ENCODE peak calls at places on chromosomes 3 and 15, in nine cellular contexts. One of them, this sample, is unnamed.

GRCh38 chr3:196288141-196288460 is 575 bp upstream of the PCYT1A start:
- DNase-seq in HFF-Myc: no peak
- DNase-seq in psoas muscle: no peak
- DNase-seq in fibroblast of villous mesenchyme: peak
- DNase-seq in AG10803: peak
- DNase-seq in mucosa of descending colon: no peak
- DNase-seq in GM23338: no peak
- DNase-seq in IMR-90: peak
- DNase-seq in heart right ventricle: no peak
- DNase-seq in this sample: no peak

GRCh38 chr3:156674911-156675743 is 737 bp downstream of the TIPARP start:
- DNase-seq in heart right ventricle: peak
- DNase-seq in fibroblast of villous mesenchyme: peak
- DNase-seq in AG10803: no peak
- DNase-seq in GM23338: peak
- DNase-seq in IMR-90: peak
- DNase-seq in mucosa of descending colon: peak
- DNase-seq in HFF-Myc: no peak
- DNase-seq in psoas muscle: peak
- DNase-seq in this sample: peak

GRCh38 chr3:64111872-64112271 is 88.6 kb upstream of the PSMD6 start:
- DNase-seq in fibroblast of villous mesenchyme: no peak
- DNase-seq in psoas muscle: no peak
- DNase-seq in GM23338: peak
- DNase-seq in heart right ventricle: no peak
- DNase-seq in HFF-Myc: no peak
- DNase-seq in AG10803: no peak
- DNase-seq in IMR-90: no peak
- DNase-seq in mucosa of descending colon: no peak
- DNase-seq in this sample: no peak

GRCh38 chr3:145639207-145639606 is 521.8 kb downstream of the PLOD2 start:
- DNase-seq in fibroblast of villous mesenchyme: no peak
- DNase-seq in mucosa of descending colon: no peak
- DNase-seq in psoas muscle: no peak
- DNase-seq in GM23338: no peak
- DNase-seq in IMR-90: no peak
- DNase-seq in heart right ventricle: no peak
- DNase-seq in HFF-Myc: no peak
- DNase-seq in AG10803: no peak
- DNase-seq in this sample: no peak

GRCh38 chr15:31300981-31301686 is 25.5 kb upstream of the KLF13 start:
- DNase-seq in HFF-Myc: no peak
- DNase-seq in psoas muscle: peak
- DNase-seq in fibroblast of villous mesenchyme: no peak
- DNase-seq in heart right ventricle: no peak
- DNase-seq in AG10803: no peak
- DNase-seq in IMR-90: no peak
- DNase-seq in GM23338: no peak
- DNase-seq in mucosa of descending colon: no peak
- DNase-seq in this sample: no peak

GRCh38 chr3:110623571-110623970 is 448.0 kb upstream of the NECTIN3 start:
- DNase-seq in HFF-Myc: no peak
- DNase-seq in psoas muscle: no peak
- DNase-seq in IMR-90: no peak
- DNase-seq in fibroblast of villous mesenchyme: no peak
- DNase-seq in AG10803: no peak
- DNase-seq in mucosa of descending colon: no peak
- DNase-seq in GM23338: no peak
- DNase-seq in heart right ventricle: no peak
- DNase-seq in this sample: peak

GRCh38 chr3:98551754-98552153 is 20.0 kb downstream of the GPR15 start:
- DNase-seq in HFF-Myc: no peak
- DNase-seq in psoas muscle: no peak
- DNase-seq in heart right ventricle: no peak
- DNase-seq in fibroblast of villous mesenchyme: no peak
- DNase-seq in AG10803: no peak
- DNase-seq in GM23338: no peak
- DNase-seq in IMR-90: no peak
- DNase-seq in mucosa of descending colon: no peak
- DNase-seq in this sample: no peak

GRCh38 chr3:156580986-156581385 is 26.1 kb upstream of the SSR3 start:
- DNase-seq in HFF-Myc: no peak
- DNase-seq in mucosa of descending colon: no peak
- DNase-seq in IMR-90: no peak
- DNase-seq in AG10803: no peak
- DNase-seq in fibroblast of villous mesenchyme: no peak
- DNase-seq in heart right ventricle: no peak
- DNase-seq in GM23338: no peak
- DNase-seq in psoas muscle: no peak
- DNase-seq in this sample: no peak

GRCh38 chr3:42535981-42536784 is 33.7 kb downstream of the VIPR1 start:
- DNase-seq in GM23338: peak
- DNase-seq in fibroblast of villous mesenchyme: no peak
- DNase-seq in mucosa of descending colon: no peak
- DNase-seq in heart right ventricle: no peak
- DNase-seq in AG10803: no peak
- DNase-seq in psoas muscle: no peak
- DNase-seq in IMR-90: no peak
- DNase-seq in HFF-Myc: no peak
- DNase-seq in this sample: peak

GRCh38 chr15:57367556-57367955 is 8.7 kb upstream of the CGNL1 start:
- DNase-seq in psoas muscle: no peak
- DNase-seq in AG10803: no peak
- DNase-seq in heart right ventricle: no peak
- DNase-seq in fibroblast of villous mesenchyme: no peak
- DNase-seq in GM23338: no peak
- DNase-seq in mucosa of descending colon: no peak
- DNase-seq in IMR-90: no peak
- DNase-seq in HFF-Myc: no peak
- DNase-seq in this sample: no peak

GRCh38 chr3:184545769-184546168 is 15.8 kb upstream of the EPHB3 start:
- DNase-seq in GM23338: no peak
- DNase-seq in psoas muscle: no peak
- DNase-seq in mucosa of descending colon: no peak
- DNase-seq in AG10803: no peak
- DNase-seq in IMR-90: no peak
- DNase-seq in fibroblast of villous mesenchyme: no peak
- DNase-seq in heart right ventricle: no peak
- DNase-seq in HFF-Myc: no peak
- DNase-seq in this sample: no peak

GRCh38 chr3:13019243-13019701 is 54.0 kb downstream of the IQSEC1 start:
- DNase-seq in HFF-Myc: peak
- DNase-seq in heart right ventricle: peak
- DNase-seq in IMR-90: peak
- DNase-seq in AG10803: peak
- DNase-seq in fibroblast of villous mesenchyme: peak
- DNase-seq in psoas muscle: peak
- DNase-seq in GM23338: peak
- DNase-seq in mucosa of descending colon: no peak
- DNase-seq in this sample: peak

GRCh38 chr15:51318382-51319150 is 19.8 kb downstream of the CYP19A1 start:
- DNase-seq in fibroblast of villous mesenchyme: peak
- DNase-seq in heart right ventricle: no peak
- DNase-seq in psoas muscle: no peak
- DNase-seq in HFF-Myc: no peak
- DNase-seq in GM23338: no peak
- DNase-seq in mucosa of descending colon: no peak
- DNase-seq in AG10803: peak
- DNase-seq in IMR-90: no peak
- DNase-seq in this sample: peak

GRCh38 chr3:31462050-31462569 is 70.6 kb upstream of the STT3B start:
- DNase-seq in mucosa of descending colon: no peak
- DNase-seq in psoas muscle: no peak
- DNase-seq in heart right ventricle: no peak
- DNase-seq in IMR-90: no peak
- DNase-seq in fibroblast of villous mesenchyme: no peak
- DNase-seq in GM23338: peak
- DNase-seq in HFF-Myc: no peak
- DNase-seq in AG10803: no peak
- DNase-seq in this sample: peak

GRCh38 chr3:183802989-183803388 is 22.4 kb downstream of the MAP6D1 start:
- DNase-seq in mucosa of descending colon: no peak
- DNase-seq in HFF-Myc: no peak
- DNase-seq in IMR-90: no peak
- DNase-seq in heart right ventricle: no peak
- DNase-seq in fibroblast of villous mesenchyme: no peak
- DNase-seq in GM23338: no peak
- DNase-seq in psoas muscle: no peak
- DNase-seq in AG10803: no peak
- DNase-seq in this sample: no peak

GRCh38 chr3:61561374-61562041 is at the start of gene PTPRG:
- DNase-seq in GM23338: peak
- DNase-seq in IMR-90: peak
- DNase-seq in HFF-Myc: peak
- DNase-seq in mucosa of descending colon: peak
- DNase-seq in AG10803: peak
- DNase-seq in psoas muscle: peak
- DNase-seq in fibroblast of villous mesenchyme: peak
- DNase-seq in heart right ventricle: peak
- DNase-seq in this sample: peak

GRCh38 chr15:77504310-77504709 is 83.6 kb downstream of the HMG20A start:
- DNase-seq in HFF-Myc: no peak
- DNase-seq in GM23338: no peak
- DNase-seq in IMR-90: no peak
- DNase-seq in AG10803: no peak
- DNase-seq in fibroblast of villous mesenchyme: no peak
- DNase-seq in heart right ventricle: no peak
- DNase-seq in mucosa of descending colon: peak
- DNase-seq in psoas muscle: peak
- DNase-seq in this sample: no peak

GRCh38 chr15:89018235-89018634 is 70.0 kb upstream of the ABHD2 start:
- DNase-seq in psoas muscle: peak
- DNase-seq in GM23338: no peak
- DNase-seq in fibroblast of villous mesenchyme: no peak
- DNase-seq in mucosa of descending colon: no peak
- DNase-seq in IMR-90: no peak
- DNase-seq in HFF-Myc: no peak
- DNase-seq in heart right ventricle: peak
- DNase-seq in AG10803: peak
- DNase-seq in this sample: peak
- H3K4me3 ChIP-seq in psoas muscle: peak
- H3K4me3 ChIP-seq in GM23338: peak
- H3K4me3 ChIP-seq in fibroblast of villous mesenchyme: no peak
- H3K4me3 ChIP-seq in mucosa of descending colon: no peak
- H3K4me3 ChIP-seq in IMR-90: no peak
- H3K4me3 ChIP-seq in HFF-Myc: no peak
- H3K4me3 ChIP-seq in heart right ventricle: no peak
- H3K4me3 ChIP-seq in AG10803: no peak
- H3K4me3 ChIP-seq in this sample: no peak

GRCh38 chr15:97301166-97301565 is 659.3 kb upstream of the ARRDC4 start:
- DNase-seq in IMR-90: no peak
- DNase-seq in mucosa of descending colon: no peak
- DNase-seq in AG10803: no peak
- DNase-seq in heart right ventricle: no peak
- DNase-seq in fibroblast of villous mesenchyme: no peak
- DNase-seq in psoas muscle: no peak
- DNase-seq in HFF-Myc: no peak
- DNase-seq in GM23338: peak
- DNase-seq in this sample: no peak
- TF ChIP-seq CTCF in IMR-90: no peak
- TF ChIP-seq CTCF in mucosa of descending colon: no peak
- TF ChIP-seq CTCF in AG10803: no peak
- TF ChIP-seq CTCF in heart right ventricle: no peak
- TF ChIP-seq CTCF in fibroblast of villous mesenchyme: no peak
- TF ChIP-seq CTCF in psoas muscle: no peak
- TF ChIP-seq CTCF in HFF-Myc: no peak
- TF ChIP-seq CTCF in GM23338: peak
- TF ChIP-seq CTCF in this sample: no peak

GRCh38 chr3:55484191-55484644 is 2.9 kb downstream of the WNT5A start:
- DNase-seq in IMR-90: no peak
- DNase-seq in fibroblast of villous mesenchyme: peak
- DNase-seq in GM23338: peak
- DNase-seq in heart right ventricle: no peak
- DNase-seq in AG10803: no peak
- DNase-seq in HFF-Myc: no peak
- DNase-seq in mucosa of descending colon: no peak
- DNase-seq in psoas muscle: peak
- DNase-seq in this sample: no peak

GRCh38 chr3:55481918-55482495 is 5.1 kb downstream of the WNT5A start:
- DNase-seq in IMR-90: peak
- DNase-seq in GM23338: peak
- DNase-seq in mucosa of descending colon: peak
- DNase-seq in psoas muscle: peak
- DNase-seq in AG10803: peak
- DNase-seq in HFF-Myc: no peak
- DNase-seq in heart right ventricle: no peak
- DNase-seq in fibroblast of villous mesenchyme: peak
- DNase-seq in this sample: peak

GRCh38 chr3:55482496-55483195 is 4.5 kb downstream of the WNT5A start:
- DNase-seq in mucosa of descending colon: peak
- DNase-seq in HFF-Myc: no peak
- DNase-seq in GM23338: peak
- DNase-seq in fibroblast of villous mesenchyme: peak
- DNase-seq in IMR-90: peak
- DNase-seq in heart right ventricle: no peak
- DNase-seq in psoas muscle: no peak
- DNase-seq in AG10803: peak
- DNase-seq in this sample: peak

GRCh38 chr3:55484741-55485207 is 2.3 kb downstream of the WNT5A start:
- DNase-seq in GM23338: peak
- DNase-seq in psoas muscle: no peak
- DNase-seq in HFF-Myc: no peak
- DNase-seq in fibroblast of villous mesenchyme: no peak
- DNase-seq in IMR-90: no peak
- DNase-seq in heart right ventricle: no peak
- DNase-seq in mucosa of descending colon: no peak
- DNase-seq in AG10803: no peak
- DNase-seq in this sample: peak

GRCh38 chr3:55483196-55484095 is 3.7 kb downstream of the WNT5A start:
- DNase-seq in AG10803: no peak
- DNase-seq in fibroblast of villous mesenchyme: peak
- DNase-seq in mucosa of descending colon: no peak
- DNase-seq in GM23338: peak
- DNase-seq in IMR-90: no peak
- DNase-seq in HFF-Myc: no peak
- DNase-seq in psoas muscle: no peak
- DNase-seq in heart right ventricle: no peak
- DNase-seq in this sample: peak
- H3K4me3 ChIP-seq in AG10803: peak
- H3K4me3 ChIP-seq in fibroblast of villous mesenchyme: peak
- H3K4me3 ChIP-seq in mucosa of descending colon: no peak
- H3K4me3 ChIP-seq in GM23338: peak
- H3K4me3 ChIP-seq in IMR-90: peak
- H3K4me3 ChIP-seq in HFF-Myc: peak
- H3K4me3 ChIP-seq in psoas muscle: peak
- H3K4me3 ChIP-seq in heart right ventricle: no peak
- H3K4me3 ChIP-seq in this sample: peak

DNA sequence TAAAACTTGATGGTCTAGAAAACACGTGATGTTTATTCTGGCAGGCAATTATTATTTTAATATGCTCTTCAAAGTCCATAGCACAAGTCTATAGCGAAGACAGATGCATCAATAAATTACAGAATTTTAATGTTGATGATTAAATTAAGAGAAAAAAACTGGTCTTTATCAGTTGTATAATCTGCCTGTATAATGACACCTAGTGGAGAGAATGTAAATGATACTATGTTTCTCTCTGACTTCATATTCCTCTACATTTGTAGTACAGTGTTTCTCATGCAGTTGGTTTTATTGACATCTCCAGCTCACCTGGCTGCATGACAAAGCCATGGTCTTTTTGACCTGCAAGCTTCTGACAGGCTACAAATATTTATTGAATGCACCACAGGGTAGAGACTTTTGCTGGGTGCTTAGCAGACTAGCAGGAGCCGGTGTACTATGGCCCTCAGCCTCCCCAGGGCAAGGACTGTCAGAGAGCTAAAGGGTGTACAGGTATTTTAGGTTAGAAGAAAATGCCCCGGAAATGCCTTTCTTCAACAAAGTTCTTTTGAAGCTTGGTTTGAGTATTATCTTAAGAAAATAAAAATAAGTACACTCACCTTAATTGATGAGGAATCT is 289.9 kb downstream of the GAP43 start:
- DNase-seq in HFF-Myc: peak
- DNase-seq in mucosa of descending colon: no peak
- DNase-seq in GM23338: peak
- DNase-seq in AG10803: no peak
- DNase-seq in psoas muscle: no peak
- DNase-seq in fibroblast of villous mesenchyme: no peak
- DNase-seq in IMR-90: peak
- DNase-seq in heart right ventricle: no peak
- DNase-seq in this sample: peak
- TF ChIP-seq CTCF in HFF-Myc: no peak
- TF ChIP-seq CTCF in mucosa of descending colon: no peak
- TF ChIP-seq CTCF in GM23338: peak
- TF ChIP-seq CTCF in AG10803: peak
- TF ChIP-seq CTCF in psoas muscle: peak
- TF ChIP-seq CTCF in fibroblast of villous mesenchyme: peak
- TF ChIP-seq CTCF in IMR-90: peak
- TF ChIP-seq CTCF in heart right ventricle: peak
- TF ChIP-seq CTCF in this sample: peak

This sample was measured in choroid plexus epithelial cell.